ENCODE peak calls at places on chromosomes 5 and 9, in nine cellular contexts. A is M059J; Y is sigmoid colon; P is cerebellar cortex; M is stimulated activated CD8-positive, alpha-beta memory T cell treated with anti-CD3 and anti-CD28 coated beads, Interleukin-4, amount 100 ng/mL, for 24 hours; B is occipital lobe; S is naive thymus-derived CD4-positive, alpha-beta T cell; F is CD8-positive, alpha-beta T cell; C is renal cortical epithelial cell. W is an unnamed sample.

GRCh38 chr9:95772320-95773060 is 103.0 kb upstream of the ERCC6L2 start:
- DNase-seq in B (no peak), M (no peak), S (no peak), A (peak), P (no peak), Y (peak), C (peak), F (peak), W (no peak)

GRCh38 chr5:9437741-9438240 is 108.1 kb downstream of the SEMA5A start:
- DNase-seq in P (no peak), M (no peak), C (peak), B (no peak), F (no peak), A (peak), Y (no peak), S (no peak), W (no peak)

GRCh38 chr9:2355594-2355993 is 266.0 kb upstream of the VLDLR start:
- DNase-seq in S (no peak), A (no peak), C (no peak), B (no peak), P (no peak), M (no peak), F (no peak), Y (no peak), W (no peak)

GRCh38 chr9:129811967-129812363 is 9.0 kb downstream of the TOR1B start:
- DNase-seq in Y (no peak), M (no peak), B (no peak), S (no peak), P (no peak), C (no peak), A (no peak), F (no peak), W (no peak)

GRCh38 chr9:5626727-5627634 is 1.9 kb upstream of the RIC1 start:
- DNase-seq in C (peak), S (peak), P (no peak), A (peak), B (peak), M (no peak), F (peak), Y (no peak), W (no peak)

GRCh38 chr5:165138261-165138660 is 1632.8 kb downstream of the MAT2B start:
- DNase-seq in M (no peak), F (no peak), B (no peak), A (no peak), S (no peak), C (no peak), P (no peak), Y (no peak), W (no peak)

GRCh38 chr5:96146675-96147074 is 185.0 kb upstream of the ELL2 start:
- DNase-seq in F (no peak), A (peak), M (no peak), S (no peak), C (peak), B (no peak), P (no peak), Y (no peak), W (no peak)

GRCh38 chr9:6439051-6439703 is 26.2 kb downstream of the UHRF2 start:
- DNase-seq in C (no peak), A (no peak), M (no peak), F (no peak), Y (no peak), P (no peak), B (no peak), S (no peak), W (no peak)

GRCh38 chr9:95027914-95028854 is 289.3 kb downstream of the FANCC start:
- DNase-seq in C (no peak), M (no peak), B (no peak), P (no peak), Y (no peak), S (no peak), F (no peak), A (no peak), W (no peak)

GRCh38 chr9:89154651-89155336 is 23.8 kb downstream of the SHC3 start:
- DNase-seq in B (no peak), S (no peak), F (no peak), P (no peak), C (peak), A (peak), M (no peak), Y (no peak), W (no peak)

GRCh38 chr9:70563437-70564204 is 149.2 kb upstream of the KLF9 start:
- DNase-seq in F (peak), C (peak), B (no peak), Y (no peak), P (no peak), M (no peak), A (peak), S (peak), W (peak)

GRCh38 chr9:2418619-2419018 is 203.0 kb upstream of the VLDLR start:
- DNase-seq in S (no peak), M (no peak), A (peak), Y (no peak), F (no peak), P (peak), B (no peak), C (peak), W (no peak)

GRCh38 chr9:23088932-23089364 is 642.3 kb downstream of the DMRTA1 start:
- DNase-seq in A (peak), Y (no peak), F (no peak), M (no peak), B (no peak), S (no peak), C (no peak), P (no peak), W (no peak)

GRCh38 chr5:124869481-124870033 is 123.1 kb upstream of the ZNF608 start:
- DNase-seq in M (no peak), F (no peak), P (no peak), C (no peak), Y (no peak), A (no peak), B (no peak), S (no peak), W (no peak)

GRCh38 chr5:78958672-78959410 is 26.3 kb downstream of the ARSB start:
- DNase-seq in Y (no peak), F (no peak), B (no peak), P (no peak), A (no peak), S (no peak), C (peak), M (no peak), W (no peak)

GRCh38 chr5:116387738-116388137 is 186.9 kb downstream of the SEMA6A start:
- DNase-seq in S (no peak), F (no peak), C (no peak), P (no peak), A (no peak), Y (no peak), M (no peak), B (no peak), W (no peak)

GRCh38 chr5:173454764-173455598 is 126.8 kb upstream of the STC2 start:
- DNase-seq in P (no peak), M (no peak), F (no peak), S (no peak), Y (peak), B (no peak), C (peak), A (peak), W (no peak)

GRCh38 chr5:141003791-141004601 is 37.7 kb downstream of the PCDHAC2 start:
- DNase-seq in A (peak), F (no peak), P (peak), C (peak), Y (no peak), M (no peak), S (no peak), B (no peak), W (no peak)

GRCh38 chr5:17000296-17000939 is 64.3 kb upstream of the MYO10 start:
- DNase-seq in F (no peak), S (no peak), B (no peak), C (peak), M (no peak), A (peak), P (no peak), Y (no peak), W (no peak)

GRCh38 chr9:75071530-75072122 is 16.3 kb downstream of the NMRK1 start:
- DNase-seq in P (no peak), F (peak), A (peak), M (no peak), S (peak), C (peak), B (no peak), Y (no peak), W (peak)

GRCh38 chr5:122741681-122742080 is 33.2 kb upstream of the SNX2 start:
- DNase-seq in A (no peak), Y (no peak), M (no peak), C (no peak), F (no peak), P (no peak), S (no peak), B (no peak), W (no peak)

GRCh38 chr5:134095887-134096589 is 18.4 kb upstream of the TCF7 start:
- DNase-seq in M (no peak), C (no peak), B (no peak), P (no peak), F (peak), A (no peak), Y (no peak), S (no peak), W (no peak)

GRCh38 chr9:20722221-20722620 is 38.2 kb downstream of the FOCAD start:
- DNase-seq in B (peak), P (peak), F (no peak), A (peak), C (no peak), M (no peak), S (no peak), Y (no peak), W (no peak)

GRCh38 chr5:76689321-76690026 is 26.5 kb upstream of the F2R start:
- DNase-seq in A (peak), M (no peak), F (no peak), C (peak), S (no peak), B (no peak), P (peak), Y (no peak), W (no peak)